ENCODE peak calls at places on chromosome X, in seven cellular contexts. U is psoas muscle, C is mucosa of descending colon, D is GM13977, V is endothelial cell, H is uterus, I is fibroblast of the aortic adventitia. G is an unnamed sample.

GRCh38 chrX:154712781-154713391 is 38.0 kb downstream of the GAB3 start:
- DNase-seq in V (no peak), U (no peak), H (no peak), D (peak; percentile 74), I (peak; percentile 59), C (no peak), G (peak; percentile 66)

GRCh38 chrX:18873189-18873791 is 110.6 kb downstream of the PHKA2 start:
- DNase-seq in D (no peak), H (peak; percentile 75), C (no peak), U (no peak), V (no peak), I (peak; percentile 75), G (peak; percentile 66)

GRCh38 chrX:15605233-15605632 is 4.5 kb upstream of the ACE2 start:
- DNase-seq in D (no peak), C (no peak), I (no peak), H (no peak), V (no peak), U (no peak), G (no peak)

GRCh38 chrX:54786972-54787371 is 11.1 kb downstream of the ITIH6 start:
- DNase-seq in H (no peak), D (no peak), I (no peak), V (no peak), C (peak; percentile 58), U (no peak), G (no peak)

GRCh38 chrX:115719171-115719570 is 158.2 kb downstream of the PLS3 start:
- DNase-seq in H (no peak), D (no peak), I (no peak), U (no peak), V (no peak), C (no peak), G (no peak)

GRCh38 chrX:74525116-74525515 is 89.3 kb downstream of the RLIM start:
- DNase-seq in V (no peak), H (no peak), I (peak; percentile 82), C (no peak), D (no peak), U (no peak), G (no peak)

GRCh38 chrX:148914783-148915182 is 414.4 kb downstream of the AFF2 start:
- DNase-seq in I (no peak), C (no peak), D (peak; percentile 41), V (no peak), H (no peak), U (no peak), G (no peak)

GRCh38 chrX:54808109-54808604 is 612 bp downstream of the MAGED2 start:
- DNase-seq in U (peak; percentile 68), H (peak; percentile 80), C (peak; percentile 69), V (peak; percentile 58), D (peak; percentile 47), I (no peak), G (no peak)

GRCh38 chrX:10992110-10992509 is 119.0 kb upstream of the HCCS start:
- DNase-seq in V (no peak), D (no peak), H (no peak), I (no peak), C (no peak), U (no peak), G (no peak)

GRCh38 chrX:77899081-77899828 is at the start of gene COX7B:
- DNase-seq in U (no peak), I (peak; percentile 98), H (peak; percentile 83), C (peak; percentile 32), V (peak; percentile 56), D (peak; percentile 60), G (peak; percentile 97)

GRCh38 chrX:41429592-41429991 is 17.6 kb upstream of the NYX start:
- DNase-seq in I (no peak), D (no peak), U (no peak), C (no peak), H (no peak), V (no peak), G (no peak)

GRCh38 chrX:63747331-63747730 is 37.7 kb downstream of the ARHGEF9 start:
- DNase-seq in C (no peak), D (no peak), U (no peak), H (no peak), V (no peak), I (peak; percentile 70), G (peak; percentile 18)

GRCh38 chrX:39839371-39839770 is 258.4 kb downstream of the BCOR start:
- DNase-seq in V (no peak), U (no peak), H (no peak), D (no peak), C (no peak), I (no peak), G (no peak)
- TF ChIP-seq CTCF in V (no peak), U (no peak), H (no peak), D (no peak), C (no peak), I (no peak), G (no peak)

GRCh38 chrX:150530821-150531220 is 37.6 kb upstream of the MTM1 start:
- DNase-seq in C (no peak), I (no peak), U (no peak), H (no peak), D (no peak), V (no peak), G (no peak)

GRCh38 chrX:150533863-150534262 is 34.6 kb upstream of the MTM1 start:
- DNase-seq in H (no peak), D (no peak), I (no peak), C (no peak), U (no peak), V (no peak), G (no peak)

GRCh38 chrX:150540965-150541364 is 27.5 kb upstream of the MTM1 start:
- DNase-seq in V (no peak), C (no peak), D (no peak), I (no peak), H (no peak), U (no peak), G (no peak)

GRCh38 chrX:150531467-150531866 is 37.0 kb upstream of the MTM1 start:
- DNase-seq in C (no peak), D (no peak), H (no peak), I (no peak), V (no peak), U (no peak), G (no peak)

GRCh38 chrX:150536455-150537116 is 31.8 kb upstream of the MTM1 start:
- DNase-seq in V (no peak), U (no peak), C (no peak), D (no peak), I (no peak), H (no peak), G (no peak)
- TF ChIP-seq CTCF in V (no peak), U (no peak), C (no peak), D (peak; percentile 11), I (no peak), H (no peak), G (peak; percentile 28)

GRCh38 chrX:129116651-129117050 is 406.6 kb downstream of the SMARCA1 start:
- DNase-seq in I (no peak), U (no peak), D (no peak), H (no peak), V (no peak), C (no peak), G (no peak)
- TF ChIP-seq CTCF in I (no peak), U (no peak), D (no peak), H (no peak), V (no peak), C (no peak), G (no peak)

GRCh38 chrX:119292445-119292844 is 56.4 kb downstream of the PGRMC1 start:
- DNase-seq in H (no peak), V (no peak), D (no peak), U (no peak), C (no peak), I (no peak), G (peak; percentile 1)
- TF ChIP-seq CTCF in H (no peak), V (no peak), D (no peak), U (no peak), C (no peak), I (no peak), G (peak; percentile 29)

DNA sequence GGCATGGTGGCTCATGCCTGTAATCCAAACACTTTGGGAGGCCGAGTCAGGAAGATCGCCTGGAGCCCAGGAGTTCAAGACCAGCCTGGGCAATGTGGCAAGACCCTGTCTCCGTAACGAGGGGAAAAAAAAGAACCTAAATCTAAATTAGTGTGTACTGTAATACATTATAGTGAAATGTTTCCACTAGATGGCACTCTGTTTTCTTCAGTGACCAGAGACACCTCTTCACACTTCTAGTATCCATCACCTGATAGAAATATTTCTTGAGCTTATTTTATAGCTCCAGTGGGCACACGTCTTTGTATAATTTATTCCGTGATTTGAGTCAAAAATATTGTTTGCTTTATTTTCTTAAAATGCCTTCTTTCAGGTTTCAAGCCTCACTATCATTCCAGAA is 600.9 kb upstream of the DIPK2B start:
- DNase-seq in V (no peak), D (peak; percentile 16), H (no peak), U (no peak), I (peak; percentile 60), C (no peak), G (no peak)
- TF ChIP-seq CTCF in V (no peak), D (peak; percentile 48), H (no peak), U (peak; percentile 29), I (peak; percentile 40), C (no peak), G (peak; percentile 70)

GRCh38 chrX:123976671-123977316 is 15.3 kb downstream of the STAG2 start:
- DNase-seq in H (no peak), I (peak; percentile 69), C (no peak), U (no peak), D (no peak), V (no peak), G (peak; percentile 45)
- TF ChIP-seq CTCF in H (peak; percentile 5), I (no peak), C (no peak), U (peak; percentile 29), D (no peak), V (no peak), G (peak; percentile 66)

GRCh38 chrX:127649011-127649410 is 403.2 kb downstream of the ACTRT1 start:
- DNase-seq in D (no peak), V (no peak), H (no peak), I (no peak), U (no peak), C (no peak), G (no peak)
- TF ChIP-seq CTCF in D (no peak), V (no peak), H (no peak), I (no peak), U (no peak), C (no peak), G (no peak)

DNA sequence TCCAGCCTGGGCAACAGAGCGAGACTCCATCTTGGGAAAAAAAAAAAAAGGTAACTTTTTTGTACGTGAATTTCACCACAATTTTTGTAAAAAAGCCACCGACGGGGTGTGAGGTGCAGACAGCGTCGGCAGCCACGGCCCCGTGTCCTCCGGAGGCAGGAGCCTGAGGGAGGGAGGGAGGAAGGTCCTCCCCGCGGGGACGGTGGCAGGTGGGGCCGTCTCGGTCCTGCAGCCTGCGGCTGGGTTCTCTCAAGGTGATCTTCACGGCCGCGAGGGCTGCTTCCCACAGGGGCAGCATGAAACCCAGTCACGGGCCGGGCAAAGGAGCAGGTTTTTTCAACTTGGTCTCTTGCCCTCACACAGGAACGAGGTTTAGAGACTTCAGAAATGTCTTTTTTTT is 14.0 kb downstream of the PLCXD1 start:
- DNase-seq in H (no peak), D (no peak), U (no peak), C (peak; percentile 12), V (no peak), I (no peak), G (no peak)
- TF ChIP-seq CTCF in H (no peak), D (no peak), U (no peak), C (no peak), V (no peak), I (no peak), G (no peak)